ENCODE peak calls at places on chromosome 18, in six cellular contexts. E is lower lobe of right lung, U is ascending aorta, O is tibial artery, X is brain microvascular endothelial cell, D is psoas muscle. L is an unnamed sample.

GRCh38 chr18:48153641-48154481 is 223.4 kb upstream of the SMAD2 start:
- DNase-seq in O (no peak), X (no peak), D (peak; percentile 40), U (peak; percentile 83), E (no peak), L (no peak)

GRCh38 chr18:13374468-13375301 is 156.1 kb downstream of the LDLRAD4 start:
- DNase-seq in X (peak; percentile 64), E (no peak), U (no peak), D (no peak), O (no peak), L (peak; percentile 83)

GRCh38 chr18:76490701-76491171 is 4.3 kb downstream of the ZNF516 start:
- DNase-seq in U (no peak), D (peak; percentile 22), O (no peak), E (peak; percentile 81), X (peak; percentile 26), L (no peak)

GRCh38 chr18:77043541-77044280 is 88.9 kb downstream of the MBP start:
- DNase-seq in O (no peak), U (peak; percentile 39), X (peak; percentile 96), E (no peak), D (no peak), L (no peak)

GRCh38 chr18:73707035-73707434 is 440.6 kb downstream of the FBXO15 start:
- DNase-seq in O (no peak), X (no peak), U (no peak), D (no peak), E (no peak), L (no peak)

GRCh38 chr18:29002747-29003146 is 825.8 kb upstream of the CDH2 start:
- DNase-seq in D (no peak), E (no peak), U (no peak), X (no peak), O (no peak), L (no peak)

GRCh38 chr18:54647176-54647575 is 56.1 kb downstream of the DYNAP start:
- DNase-seq in E (no peak), U (no peak), D (no peak), O (no peak), X (peak; percentile 5), L (no peak)

GRCh38 chr18:8140841-8141501 is 468.3 kb upstream of the RAB12 start:
- DNase-seq in D (peak; percentile 68), X (peak; percentile 87), E (no peak), O (no peak), U (no peak), L (no peak)

GRCh38 chr18:64037812-64038414 is 68.0 kb downstream of the SERPINB8 start:
- DNase-seq in D (no peak), O (no peak), X (peak; percentile 5), U (no peak), E (no peak), L (no peak)

GRCh38 chr18:424071-424868 is 76.2 kb downstream of the COLEC12 start:
- DNase-seq in D (no peak), E (no peak), X (peak; percentile 69), O (no peak), U (no peak), L (no peak)

GRCh38 chr18:2979871-2980606 is 32.9 kb downstream of the LPIN2 start:
- DNase-seq in U (no peak), D (no peak), O (no peak), E (peak; percentile 56), X (no peak), L (no peak)

GRCh38 chr18:77133051-77133919 is 702 bp upstream of the MBP start:
- DNase-seq in U (no peak), X (no peak), D (peak; percentile 61), O (no peak), E (peak; percentile 69), L (peak; percentile 77)

GRCh38 chr18:22856870-22857269 is 76.3 kb upstream of the RBBP8 start:
- DNase-seq in O (no peak), U (no peak), E (no peak), X (no peak), D (no peak), L (no peak)

GRCh38 chr18:67513285-67513684 is 3.2 kb downstream of the DSEL start:
- DNase-seq in U (no peak), X (peak; percentile 12), E (no peak), D (no peak), O (no peak), L (no peak)

GRCh38 chr18:54776282-54776977 is 51.8 kb upstream of the RAB27B start:
- DNase-seq in E (no peak), U (no peak), D (no peak), X (peak; percentile 99), O (no peak), L (no peak)

GRCh38 chr18:6004683-6005082 is 109.4 kb upstream of the TMEM200C start:
- DNase-seq in O (no peak), E (no peak), D (no peak), X (no peak), U (no peak), L (no peak)

GRCh38 chr18:57737661-57738060 is 65.5 kb downstream of the ATP8B1 start:
- DNase-seq in X (peak; percentile 97), O (peak; percentile 90), D (peak; percentile 75), E (peak; percentile 86), U (peak; percentile 93), L (peak; percentile 90)

GRCh38 chr18:33821503-33821902 is 243.5 kb downstream of the ASXL3 start:
- DNase-seq in D (no peak), O (no peak), E (no peak), U (no peak), X (peak; percentile 3), L (no peak)

GRCh38 chr18:23274638-23275482 is 139.6 kb downstream of the CABLES1 start:
- DNase-seq in E (no peak), D (no peak), X (no peak), U (no peak), O (no peak), L (no peak)

GRCh38 chr18:48932822-48933510 is 17.8 kb downstream of the SMAD7 start:
- DNase-seq in U (no peak), X (peak; percentile 75), O (peak; percentile 75), E (no peak), D (peak; percentile 56), L (peak; percentile 77)

GRCh38 chr18:22951823-22952222 is 18.7 kb downstream of the RBBP8 start:
- DNase-seq in D (no peak), X (no peak), O (no peak), U (no peak), E (no peak), L (no peak)

GRCh38 chr18:73047688-73048087 is 179.9 kb upstream of the NETO1 start:
- DNase-seq in O (no peak), U (no peak), X (no peak), E (no peak), D (no peak), L (no peak)

GRCh38 chr18:51009071-51009470 is 20.9 kb upstream of the SMAD4 start:
- DNase-seq in U (no peak), X (no peak), O (no peak), D (no peak), E (no peak), L (no peak)

GRCh38 chr18:46755315-46756171 is 1.3 kb downstream of the ST8SIA5 start:
- DNase-seq in D (no peak), E (no peak), O (no peak), X (no peak), U (no peak), L (no peak)

GRCh38 chr18:6368017-6368416 is 46.7 kb downstream of the L3MBTL4 start:
- DNase-seq in X (no peak), E (no peak), D (no peak), U (no peak), O (no peak), L (no peak)

GRCh38 chr18:812673-813404 is 797 bp upstream of the YES1 start:
- DNase-seq in E (peak; percentile 79), U (peak; percentile 92), X (peak; percentile 60), D (peak; percentile 82), O (peak; percentile 90), L (peak; percentile 86)

DNA sequence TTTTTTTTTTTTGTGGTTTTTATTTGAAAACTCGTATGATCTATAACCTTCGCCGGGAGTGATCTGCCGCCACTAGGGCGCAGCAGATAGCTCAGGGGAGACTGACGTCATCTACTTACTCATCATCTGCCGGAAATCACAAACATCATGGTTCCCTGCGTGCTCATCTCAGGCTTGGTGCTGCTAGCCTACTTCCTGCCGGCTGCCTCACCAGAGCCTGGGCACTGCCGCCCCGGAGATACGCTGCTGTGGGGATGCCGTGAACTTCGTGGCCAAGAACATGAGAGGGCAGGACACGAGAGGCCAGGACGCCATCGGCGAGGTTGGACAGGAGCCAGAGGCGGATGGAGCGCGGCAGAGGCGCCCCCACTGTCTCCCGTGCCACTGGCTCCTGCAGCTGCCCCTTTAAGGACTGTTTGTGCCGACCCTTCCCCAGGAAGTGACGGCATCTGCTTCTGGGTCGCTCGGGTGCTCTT is 68.8 kb downstream of the DOK6 start:
- DNase-seq in D (no peak), X (no peak), O (no peak), E (no peak), U (no peak), L (no peak)
- TF ChIP-seq CTCF in D (no peak), X (peak; percentile 39), O (no peak), E (no peak), U (no peak), L (no peak)

GRCh38 chr18:32429427-32429826 is 41.3 kb downstream of the GAREM1 start:
- DNase-seq in E (no peak), D (no peak), U (no peak), X (no peak), O (no peak), L (no peak)
- H3K27ac ChIP-seq in E (no peak overlapping the region), D (no peak overlapping the region), U (no peak overlapping the region), X (no peak overlapping the region), O (no peak overlapping the region), L (no peak overlapping the region)

DNA sequence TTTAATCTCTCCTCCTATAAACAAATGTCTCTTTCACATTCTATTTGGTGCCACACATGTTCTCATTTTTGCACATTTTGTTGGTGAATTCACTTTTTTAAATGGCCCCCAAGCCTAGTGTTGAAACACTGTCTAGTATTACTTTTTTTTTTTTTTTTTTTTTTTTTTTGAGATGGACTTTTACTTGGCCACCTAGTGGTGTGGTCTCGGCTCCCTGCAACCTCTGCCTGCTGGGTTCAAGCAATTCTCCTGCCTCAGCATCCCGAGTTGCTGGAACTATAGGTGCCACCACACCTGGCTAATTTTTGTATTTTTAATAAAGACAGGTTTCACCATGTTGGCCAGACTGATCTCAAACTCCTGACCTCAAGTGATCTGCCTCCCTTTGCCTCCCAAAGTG is 273.8 kb upstream of the SLC14A2 start:
- DNase-seq in E (no peak), U (no peak), O (no peak), D (no peak), X (no peak), L (no peak)
- TF ChIP-seq CTCF in E (no peak), U (no peak), O (no peak), D (no peak), X (peak; percentile 42), L (no peak)

DNA sequence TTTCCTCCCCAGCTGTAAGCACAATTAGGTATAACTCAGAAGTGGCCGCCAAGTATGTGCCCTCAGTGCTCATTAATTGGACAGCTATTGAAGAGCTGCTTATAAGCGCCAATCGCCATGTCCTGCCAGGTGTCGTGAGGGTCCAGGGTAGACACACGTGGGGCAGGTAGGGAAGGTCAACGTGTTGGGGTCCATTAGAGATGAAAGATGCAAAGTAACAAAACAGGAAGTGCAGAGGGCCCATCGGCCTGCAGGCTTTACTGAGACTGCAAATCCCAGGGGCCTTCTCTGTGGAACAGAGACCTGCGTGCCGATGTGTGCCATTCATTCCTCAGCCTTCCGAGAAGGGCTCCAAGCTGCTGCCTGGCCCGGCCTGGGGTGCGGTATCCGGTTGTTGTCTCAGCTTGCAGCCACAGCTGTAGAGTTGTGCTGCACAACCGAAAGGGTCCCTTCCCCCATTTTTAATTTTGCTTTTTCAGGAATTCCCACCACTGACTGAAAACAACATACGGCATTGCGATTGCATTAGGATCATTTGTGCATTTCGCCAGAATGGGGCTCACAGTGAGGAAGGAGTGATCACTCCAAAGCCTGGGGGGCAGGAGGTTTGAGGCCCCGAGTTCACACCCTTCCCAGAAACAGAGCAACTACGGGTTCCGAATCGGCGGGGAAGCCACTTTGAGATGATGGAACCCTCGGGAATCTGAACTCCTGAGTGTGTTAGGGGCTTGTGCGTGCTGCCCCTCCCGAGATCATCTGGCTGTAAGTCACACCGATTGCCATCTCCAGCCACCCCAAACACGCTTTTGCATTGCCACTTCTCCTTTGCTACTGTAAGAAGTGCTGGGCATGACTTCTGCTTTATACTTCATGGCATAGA is 94.3 kb downstream of the TSHZ1 start:
- DNase-seq in O (no peak), E (no peak), X (no peak), D (no peak), U (peak; percentile 46), L (no peak)
- H3K27ac ChIP-seq in O (no peak overlapping the region), E (no peak overlapping the region), X (no peak overlapping the region), D (no peak overlapping the region), U (no peak overlapping the region), L (no peak overlapping the region)

L was measured in coronary artery.